ENCODE peak calls at places on chromosomes 1 and 21, in ten cellular contexts. U, Y, A, L, H, Q, O, F, N and R are unnamed samples.

GRCh38 chr21:44880762-44881585 is 7.5 kb upstream of the PTTG1IP start:
- DNase-seq in Q (no peak), H (no peak), L (no peak), O (no peak), N (peak), U (no peak), F (peak), A (no peak), Y (peak), R (no peak)

GRCh38 chr1:38789498-38790169 is 69.9 kb downstream of the RRAGC start:
- DNase-seq in L (no peak), A (no peak), N (no peak), Y (no peak), O (no peak), F (no peak), Q (no peak), U (no peak), H (no peak), R (no peak)

GRCh38 chr1:31961536-31961935 is 23.4 kb upstream of the PTP4A2 start:
- DNase-seq in U (no peak), O (no peak), N (no peak), Q (no peak), H (no peak), Y (no peak), A (no peak), F (no peak), L (no peak), R (no peak)

GRCh38 chr1:158121604-158122254 is 59.0 kb upstream of the CD1D start:
- DNase-seq in L (peak), Q (no peak), A (no peak), Y (no peak), H (peak), F (peak), O (no peak), N (peak), U (no peak), R (no peak)

GRCh38 chr1:206663832-206664652 is 20.7 kb upstream of the MAPKAPK2 start:
- DNase-seq in L (peak), A (no peak), H (peak), U (peak), N (peak), Q (peak), Y (no peak), O (peak), F (peak), R (peak)

GRCh38 chr1:204076891-204077290 is 4.0 kb downstream of the SOX13 start:
- DNase-seq in Q (no peak), H (no peak), N (no peak), L (no peak), F (no peak), U (no peak), O (no peak), A (no peak), Y (peak), R (no peak)

GRCh38 chr1:159935719-159936283 is 9.6 kb downstream of the IGSF9 start:
- DNase-seq in A (no peak), U (no peak), H (no peak), Q (no peak), N (no peak), L (no peak), O (no peak), Y (no peak), F (no peak), R (no peak)

GRCh38 chr1:97680894-97681293 is 239.9 kb downstream of the DPYD start:
- DNase-seq in N (peak), Y (no peak), O (no peak), H (no peak), Q (no peak), U (no peak), L (no peak), A (no peak), F (peak), R (no peak)

GRCh38 chr1:76105269-76105850 is 30.8 kb downstream of the ST6GALNAC3 start:
- DNase-seq in U (no peak), Q (no peak), F (no peak), A (no peak), N (no peak), Y (no peak), H (no peak), O (no peak), L (no peak), R (no peak)

GRCh38 chr1:117336087-117336817 is 31.0 kb upstream of the MAN1A2 start:
- DNase-seq in O (no peak), N (no peak), L (no peak), A (no peak), Q (no peak), U (no peak), F (peak), H (no peak), Y (no peak), R (no peak)

GRCh38 chr1:245605480-245606156 is 450.8 kb downstream of the KIF26B start:
- DNase-seq in N (peak), O (no peak), Y (no peak), F (peak), A (peak), L (peak), Q (peak), H (no peak), U (no peak), R (no peak)

GRCh38 chr1:169271094-169271493 is 96.5 kb downstream of the NME7 start:
- DNase-seq in Y (no peak), L (no peak), F (no peak), H (no peak), Q (no peak), U (no peak), N (peak), O (no peak), A (no peak), R (no peak)

DNA sequence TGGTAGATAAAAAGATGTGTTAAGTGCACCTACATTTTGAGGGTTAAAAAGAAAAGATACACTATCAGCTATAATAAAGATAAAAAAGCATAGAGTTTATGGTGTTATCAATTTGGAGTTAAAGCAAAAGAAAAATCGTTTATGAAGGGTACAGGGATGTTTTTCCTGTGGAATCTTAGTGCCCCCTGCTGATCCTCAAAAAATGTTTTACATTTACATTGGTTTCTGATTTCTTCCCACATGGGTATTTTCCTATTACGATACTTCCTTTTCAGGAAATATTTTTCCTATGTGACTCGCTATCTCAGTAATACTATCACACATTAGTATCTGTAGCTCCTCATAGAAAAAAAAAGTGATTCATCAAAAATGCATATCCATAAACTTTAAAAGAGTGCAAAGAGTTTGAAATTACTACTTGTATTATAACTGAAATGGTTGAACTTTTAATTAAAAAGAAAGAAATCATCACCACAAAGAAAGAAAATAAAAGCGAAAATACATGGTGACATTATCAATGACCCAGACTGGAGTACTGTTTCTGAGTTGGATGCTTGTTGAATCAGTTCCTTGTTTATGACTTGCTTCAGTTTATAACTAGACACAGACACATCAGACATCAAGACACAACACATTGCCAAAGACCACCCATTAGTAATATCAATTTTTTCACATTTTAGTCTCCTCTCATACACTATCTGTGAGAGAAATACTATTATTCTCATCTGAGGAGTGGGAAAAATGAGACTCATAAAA is 293.2 kb downstream of the MRPL39 start:
- DNase-seq in N (peak), U (no peak), H (no peak), A (no peak), F (peak), Y (no peak), L (no peak), Q (peak), O (no peak), R (no peak)
- TF ChIP-seq CTCF in N (peak), U (no peak), H (no peak), A (peak), F (peak), Y (peak), L (peak), Q (peak), O (no peak), R (no peak)

DNA sequence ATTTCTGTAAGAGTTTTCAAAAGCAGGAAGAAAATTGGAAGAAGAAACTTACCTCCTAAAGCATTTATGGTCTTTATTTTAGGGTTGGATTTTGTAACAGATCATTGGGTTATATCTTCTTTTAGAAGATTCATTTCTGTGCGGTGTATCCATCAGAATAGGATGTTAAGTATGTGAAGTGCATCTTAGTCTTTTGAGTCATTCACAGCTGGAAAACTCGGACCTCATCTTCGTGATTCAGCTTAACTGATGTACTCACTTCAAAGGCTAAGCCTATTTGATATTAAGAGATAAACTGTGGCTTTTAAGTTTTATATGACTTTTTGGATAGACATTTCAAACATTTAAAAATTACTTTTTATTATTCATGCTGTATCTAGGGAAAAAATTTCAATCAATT is 56.3 kb downstream of the GIPC2 start:
- DNase-seq in N (peak), A (peak), L (no peak), Q (no peak), U (no peak), O (no peak), Y (no peak), H (no peak), F (peak), R (no peak)
- TF ChIP-seq CTCF in N (no peak), A (no peak), L (no peak), Q (no peak), U (no peak), O (no peak), Y (no peak), H (no peak), F (no peak), R (no peak)

DNA sequence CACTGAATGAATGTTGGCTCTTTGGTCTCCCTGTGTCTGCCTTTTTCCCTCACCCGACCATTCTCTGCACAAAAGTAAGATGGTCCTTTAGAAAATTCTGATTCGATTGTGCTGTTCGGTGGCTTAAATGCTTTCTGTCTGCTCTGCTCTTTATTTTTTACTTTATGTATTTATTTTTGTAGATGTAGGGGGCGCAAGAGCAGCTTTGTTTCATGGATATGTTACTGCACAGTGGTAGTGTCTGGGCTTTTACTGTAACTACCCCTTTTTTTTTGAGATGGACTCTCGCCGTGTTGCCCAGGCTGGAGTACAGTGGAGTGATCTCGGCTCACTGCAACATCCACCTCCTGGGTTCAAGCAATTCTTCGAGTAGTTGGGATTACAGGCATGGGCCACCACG is 15.7 kb downstream of the NLRP3 start:
- DNase-seq in O (no peak), H (no peak), Y (peak), U (no peak), Q (no peak), N (no peak), L (no peak), F (no peak), A (no peak), R (no peak)
- TF ChIP-seq CTCF in O (no peak), H (no peak), Y (no peak), U (no peak), Q (no peak), N (no peak), L (peak), F (no peak), A (no peak), R (no peak)

GRCh38 chr1:195584870-195585624 is 1023.2 kb downstream of the KCNT2 start:
- DNase-seq in A (no peak), Q (no peak), O (no peak), U (no peak), Y (no peak), L (peak), F (peak), N (no peak), H (peak), R (no peak)
- TF ChIP-seq CTCF in A (no peak), Q (no peak), O (no peak), U (no peak), Y (no peak), L (peak), F (no peak), N (no peak), H (no peak), R (no peak)

GRCh38 chr1:6328696-6329095 is 64.9 kb downstream of the ACOT7 start:
- DNase-seq in O (no peak), F (no peak), Y (no peak), Q (no peak), U (no peak), L (no peak), A (no peak), N (no peak), H (no peak), R (no peak)

GRCh38 chr1:6329392-6329791 is 64.2 kb downstream of the ACOT7 start:
- DNase-seq in N (peak), O (no peak), A (no peak), U (no peak), Y (no peak), Q (no peak), H (no peak), L (no peak), F (peak), R (no peak)

GRCh38 chr1:6331543-6332246 is 61.9 kb downstream of the ACOT7 start:
- DNase-seq in L (no peak), Q (no peak), A (no peak), F (no peak), Y (no peak), N (no peak), O (no peak), U (no peak), H (no peak), R (no peak)

GRCh38 chr1:6330410-6330827 is 63.1 kb downstream of the ACOT7 start:
- DNase-seq in A (peak), L (no peak), H (no peak), F (peak), Y (no peak), N (peak), O (no peak), Q (peak), U (no peak), R (no peak)

DNA sequence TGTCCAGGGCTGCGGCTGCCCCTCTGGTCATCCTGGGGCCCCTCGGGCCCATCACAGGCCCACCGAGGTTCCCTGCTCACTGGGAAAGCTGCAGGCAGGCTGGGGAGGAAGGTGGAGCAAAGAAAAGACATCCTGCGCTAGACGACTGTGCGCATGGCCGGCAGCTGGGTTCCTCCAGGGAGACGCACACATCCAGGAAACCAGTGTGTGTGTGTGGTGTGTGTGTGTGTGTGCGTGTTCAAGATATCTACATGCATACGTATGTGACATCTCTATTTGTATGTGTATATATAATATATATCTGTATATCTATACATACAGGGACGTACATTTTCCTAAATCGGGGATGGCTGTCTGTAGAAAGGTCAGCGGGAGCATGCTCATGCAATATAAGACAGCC is 63.7 kb downstream of the ACOT7 start:
- DNase-seq in U (no peak), F (peak), A (peak), Q (peak), Y (no peak), N (peak), L (no peak), H (no peak), O (no peak), R (no peak)
- TF ChIP-seq CTCF in U (no peak), F (no peak), A (no peak), Q (no peak), Y (no peak), N (no peak), L (no peak), H (no peak), O (no peak), R (no peak)

DNA sequence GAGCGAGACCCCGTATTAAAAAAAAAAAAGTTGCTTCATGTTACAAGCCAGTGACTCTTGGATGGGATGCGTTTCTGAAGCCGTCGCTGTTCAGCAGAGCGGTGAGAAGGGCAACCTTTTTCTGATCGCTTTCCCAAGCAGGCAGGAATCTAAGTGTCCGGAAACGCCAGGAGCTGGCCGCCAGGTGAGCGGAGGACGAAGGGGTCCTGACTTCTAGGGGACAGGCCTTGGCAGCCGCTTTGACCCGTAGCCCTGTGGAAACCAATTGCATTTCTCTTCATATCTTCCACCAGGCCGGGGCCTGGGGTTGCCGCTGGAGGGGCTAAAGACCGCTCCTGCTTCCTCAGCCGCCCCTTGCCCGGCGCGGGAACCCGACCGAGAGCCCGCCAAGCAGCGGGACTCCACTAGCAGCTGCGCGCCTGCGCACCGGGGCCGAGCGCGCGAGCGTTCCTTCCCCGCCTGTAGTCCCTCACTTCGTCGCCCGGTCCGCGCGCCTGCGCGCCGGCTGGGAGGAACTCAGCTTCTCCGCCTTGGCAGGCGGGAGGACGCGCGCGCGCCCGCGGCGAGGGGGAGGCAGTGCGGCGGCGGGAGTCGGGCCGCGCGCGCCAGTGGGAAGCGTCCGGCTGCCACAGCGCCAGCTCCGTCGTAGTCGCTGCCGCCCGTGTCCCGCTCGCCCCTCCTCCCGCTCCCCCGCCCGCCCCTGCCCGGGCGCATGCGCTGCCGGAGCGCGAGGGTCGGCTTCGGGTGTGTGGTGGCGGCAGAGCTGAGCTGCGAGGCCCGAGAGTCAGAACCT is at the start of gene SPEN:
- DNase-seq in Q (peak), O (peak), F (peak), L (peak), U (peak), A (peak), N (peak), H (peak), Y (peak), R (peak)
- TF ChIP-seq CTCF in Q (no peak), O (no peak), F (no peak), L (no peak), U (no peak), A (no peak), N (no peak), H (peak), Y (no peak), R (no peak)